ENCODE peak calls at places on chromosomes 16 and 17, in ten cellular contexts. R is gastrocnemius medialis, J is neuronal stem cell, Z is A549, T is suprapubic skin, H is HL-60, I is IMR-90, D is esophagus squamous epithelium, U is dorsolateral prefrontal cortex, O is AG04450. L is an unnamed sample.

GRCh38 chr16:86222541-86222940 is 287.8 kb upstream of the FOXF1 start:
- DNase-seq in D (no peak), R (no peak), T (peak; percentile 32), H (no peak), I (peak; percentile 84), O (peak; percentile 61), J (no peak), Z (no peak), U (no peak), L (no peak)

GRCh38 chr16:2035431-2036199 is 8.9 kb downstream of the NHERF2 start:
- DNase-seq in T (peak; percentile 72), I (peak; percentile 77), R (no peak), O (peak; percentile 43), J (no peak), U (no peak), H (no peak), D (no peak), Z (peak; percentile 84), L (no peak)

GRCh38 chr17:28397687-28398279 is 8.2 kb downstream of the SLC46A1 start:
- DNase-seq in J (no peak), Z (no peak), R (no peak), H (no peak), U (no peak), O (no peak), D (no peak), I (no peak), T (no peak), L (no peak)

GRCh38 chr17:1011760-1012735 is 15.1 kb downstream of the TIMM22 start:
- DNase-seq in U (no peak), T (no peak), Z (no peak), I (no peak), O (no peak), H (no peak), D (no peak), R (no peak), J (no peak), L (no peak)

GRCh38 chr17:3959295-3959899 is 4.8 kb downstream of the ATP2A3 start:
- DNase-seq in J (no peak), H (no peak), I (peak; percentile 83), Z (peak; percentile 76), R (no peak), D (no peak), O (peak; percentile 43), T (no peak), U (no peak), L (peak; percentile 54)

GRCh38 chr16:47777191-47777590 is 316.1 kb downstream of the PHKB start:
- DNase-seq in H (no peak), Z (no peak), D (no peak), J (no peak), U (no peak), R (no peak), O (no peak), I (peak; percentile 41), T (no peak), L (no peak)

GRCh38 chr16:87160218-87160617 is 157.0 kb downstream of the C16orf95 start:
- DNase-seq in R (no peak), T (no peak), I (no peak), U (no peak), O (no peak), J (no peak), D (no peak), H (no peak), Z (no peak), L (no peak)

GRCh38 chr16:27230562-27230991 is 27.3 kb downstream of the KDM8 start:
- DNase-seq in O (no peak), R (no peak), U (no peak), H (peak; percentile 78), J (no peak), Z (no peak), T (no peak), D (no peak), I (no peak), L (peak; percentile 98)

GRCh38 chr16:85461814-85462404 is 151.2 kb upstream of the GSE1 start:
- DNase-seq in O (peak; percentile 10), I (peak; percentile 50), D (no peak), T (no peak), Z (no peak), H (no peak), J (peak; percentile 64), U (no peak), R (no peak), L (no peak)

GRCh38 chr17:47693667-47694017 is 319 bp upstream of the TBKBP1 start:
- DNase-seq in D (no peak), I (no peak), J (no peak), O (no peak), R (no peak), T (no peak), H (peak; percentile 43), Z (no peak), U (no peak), L (no peak)

GRCh38 chr16:53892155-53892554 is 188.2 kb downstream of the FTO start:
- DNase-seq in T (no peak), J (peak; percentile 65), R (no peak), I (peak; percentile 81), U (peak; percentile 45), Z (peak; percentile 62), D (no peak), O (peak; percentile 49), H (peak; percentile 11), L (peak; percentile 60)

GRCh38 chr17:77437017-77437416 is 296.2 kb downstream of the SEC14L1 start:
- DNase-seq in D (no peak), T (no peak), O (peak; percentile 61), R (no peak), I (peak; percentile 80), U (no peak), J (no peak), Z (no peak), H (peak; percentile 88), L (no peak)

GRCh38 chr17:79306688-79307323 is 232.2 kb downstream of the ENGASE start:
- DNase-seq in O (no peak), U (no peak), D (no peak), J (no peak), R (peak; percentile 82), H (no peak), I (no peak), T (no peak), Z (no peak), L (no peak)

GRCh38 chr17:37488009-37488604 is 1.6 kb upstream of the DUSP14 start:
- DNase-seq in O (peak; percentile 93), I (peak; percentile 99), D (no peak), Z (peak; percentile 98), U (no peak), J (no peak), H (peak; percentile 28), R (no peak), T (no peak), L (peak; percentile 26)

GRCh38 chr17:21370430-21370829 is 5.7 kb upstream of the KCNJ12 start:
- DNase-seq in U (no peak), H (no peak), R (peak; percentile 34), I (no peak), O (no peak), Z (no peak), J (peak; percentile 69), T (no peak), D (no peak), L (no peak)

GRCh38 chr17:73304438-73304837 is 7.4 kb downstream of the CDC42EP4 start:
- DNase-seq in U (no peak), O (no peak), Z (no peak), D (no peak), H (no peak), I (no peak), T (no peak), R (no peak), J (no peak), L (no peak)
- H3K27ac ChIP-seq in U (peak overlapping the region; percentile 98), O (peak overlapping the region; percentile 93), Z (peak overlapping the region; percentile 95), D (peak overlapping the region; percentile 93), H (no peak overlapping the region), I (peak overlapping the region; percentile 90), T (peak overlapping the region; percentile 98), R (peak overlapping the region; percentile 98), J (no peak overlapping the region), L (peak overlapping the region; percentile 77)

GRCh38 chr16:65068151-65068740 is 53.6 kb downstream of the CDH11 start:
- DNase-seq in H (no peak), O (no peak), J (no peak), R (peak; percentile 31), D (no peak), U (no peak), I (peak; percentile 78), T (no peak), Z (no peak), L (no peak)
- H3K4me3 ChIP-seq in H (no peak overlapping the region), O (no peak overlapping the region), J (no peak overlapping the region), R (no peak overlapping the region), D (no peak overlapping the region), U (no peak overlapping the region), I (no peak overlapping the region), T (no peak overlapping the region), Z (no peak overlapping the region), L (no peak overlapping the region)

GRCh38 chr17:50371526-50371925 is 1.5 kb downstream of the MRPL27 start:
- DNase-seq in U (no peak), J (no peak), H (no peak), T (no peak), I (no peak), Z (no peak), O (no peak), R (no peak), D (no peak), L (no peak)

GRCh38 chr17:50375858-50376538 is 3.0 kb downstream of the EME1 start:
- DNase-seq in O (no peak), Z (no peak), U (no peak), T (no peak), I (no peak), H (no peak), R (no peak), D (no peak), J (no peak), L (peak; percentile 33)

GRCh38 chr17:50372222-50372621 is 762 bp downstream of the MRPL27 start:
- DNase-seq in H (no peak), R (no peak), J (no peak), U (no peak), I (no peak), T (no peak), D (no peak), O (no peak), Z (no peak), L (no peak)

GRCh38 chr17:50372708-50373556 is at the start of the genes EME1 and MRPL27:
- DNase-seq in U (peak; percentile 90), D (peak; percentile 38), R (peak; percentile 81), I (peak; percentile 84), J (peak; percentile 77), O (peak; percentile 44), T (peak; percentile 92), Z (peak; percentile 92), H (peak; percentile 89), L (peak; percentile 94)

DNA sequence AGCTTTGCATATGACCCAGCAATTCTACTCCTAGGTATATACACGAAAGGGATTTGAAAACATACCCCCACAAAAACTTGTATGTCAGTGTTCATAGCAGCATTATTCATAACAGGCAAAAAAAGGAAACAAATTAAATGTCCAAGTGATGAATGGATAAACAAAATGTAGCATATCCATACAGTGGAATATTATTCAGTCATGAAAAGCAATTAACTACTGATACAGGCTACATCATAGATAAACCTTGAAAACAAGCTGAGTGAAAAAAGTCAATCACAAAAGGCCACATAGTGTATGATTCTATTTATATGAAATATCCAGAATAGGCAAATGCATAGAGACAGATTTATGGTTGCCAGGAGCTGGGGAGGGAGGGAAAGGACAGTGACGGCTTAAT is 676 bp downstream of the EME1 start:
- DNase-seq in R (no peak), H (no peak), U (no peak), D (no peak), O (no peak), T (no peak), Z (no peak), I (no peak), J (no peak), L (no peak)
- H3K27ac ChIP-seq in R (no peak overlapping the region), H (peak overlapping the region; percentile 98), U (no peak overlapping the region), D (no peak overlapping the region), O (no peak overlapping the region), T (no peak overlapping the region), Z (peak overlapping the region; percentile 94), I (no peak overlapping the region), J (no peak overlapping the region), L (no peak overlapping the region)

GRCh38 chr17:68257924-68258323 is 10.1 kb downstream of the AMZ2 start:
- DNase-seq in O (no peak), I (peak; percentile 13), D (no peak), H (no peak), Z (no peak), J (no peak), T (no peak), R (no peak), U (no peak), L (no peak)
- H3K4me3 ChIP-seq in O (no peak overlapping the region), I (no peak overlapping the region), D (no peak overlapping the region), H (no peak overlapping the region), Z (no peak overlapping the region), J (no peak overlapping the region), T (no peak overlapping the region), R (no peak overlapping the region), U (no peak overlapping the region), L (no peak overlapping the region)